ENCODE peak calls at places on chromosomes 4 and X, in ten cellular contexts. T is foreskin fibroblast, Y is fibroblast of the aortic adventitia, F is keratinocyte, I is suprapubic skin, C is GM10248, X is left ventricle myocardium inferior, N is cardiac muscle cell, D is fibroblast of lung, K is cardiac fibroblast. J is an unnamed sample.
A peak's percentile ranks its signal among the peaks of the same experiment; 100 is the strongest.

GRCh38 chr4:100356172-100356571 is 161.7 kb downstream of the EMCN start:
- DNase-seq in T (no peak), F (peak; percentile 9), Y (no peak), K (peak; percentile 7), C (no peak), D (no peak), N (peak; percentile 10), I (no peak), X (no peak), J (no peak)

GRCh38 chr4:26197018-26197779 is 123.6 kb upstream of the RBPJ start:
- DNase-seq in X (no peak), F (no peak), I (no peak), N (peak; percentile 79), Y (peak; percentile 97), D (peak; percentile 94), K (peak; percentile 98), C (peak; percentile 69), T (peak; percentile 97), J (no peak)

GRCh38 chrX:130704053-130705038 is 198.7 kb downstream of the ENOX2 start:
- DNase-seq in N (peak; percentile 63), T (peak; percentile 23), I (no peak), X (no peak), D (peak; percentile 57), F (no peak), Y (peak; percentile 68), C (no peak), K (peak; percentile 52), J (no peak)

GRCh38 chrX:54891573-54891972 is 29.1 kb upstream of the TRO start:
- DNase-seq in I (no peak), X (no peak), K (peak; percentile 54), D (peak; percentile 39), Y (peak; percentile 53), F (no peak), T (peak; percentile 4), N (peak; percentile 64), C (peak; percentile 20), J (no peak)

GRCh38 chr4:179352221-179352620 is 1910.0 kb upstream of the AGA start:
- DNase-seq in K (no peak), C (no peak), N (no peak), T (no peak), Y (no peak), X (no peak), I (no peak), F (no peak), D (no peak), J (no peak)

GRCh38 chr4:186191266-186192067 is at the start of gene CYP4V2:
- DNase-seq in K (peak; percentile 80), I (peak; percentile 88), N (peak; percentile 86), X (peak; percentile 86), F (no peak), D (peak; percentile 85), C (peak; percentile 93), T (peak; percentile 77), Y (peak; percentile 76), J (peak; percentile 80)

GRCh38 chrX:11504234-11504633 is 161.5 kb downstream of the ARHGAP6 start:
- DNase-seq in C (no peak), F (no peak), T (no peak), X (no peak), D (no peak), N (no peak), K (no peak), Y (no peak), I (no peak), J (no peak)

GRCh38 chrX:39050427-39050826 is 249.2 kb downstream of the MID1IP1 start:
- DNase-seq in Y (no peak), C (no peak), N (no peak), I (no peak), D (no peak), F (peak; percentile 56), K (no peak), X (no peak), T (no peak), J (no peak)

GRCh38 chr4:61200195-61200990 is at the start of gene ADGRL3:
- DNase-seq in K (peak; percentile 56), I (no peak), Y (peak; percentile 1), D (peak; percentile 50), F (no peak), N (peak; percentile 55), C (peak; percentile 5), T (no peak), X (peak; percentile 45), J (peak; percentile 86)

GRCh38 chr4:101145081-101145480 is 202.2 kb downstream of the PPP3CA start:
- DNase-seq in I (no peak), N (no peak), T (no peak), C (no peak), F (no peak), D (peak; percentile 36), X (no peak), K (no peak), Y (no peak), J (no peak)

GRCh38 chr4:17811078-17811603 is 362 bp downstream of the NCAPG start:
- DNase-seq in K (no peak), N (no peak), X (peak; percentile 16), C (no peak), F (no peak), Y (no peak), I (peak; percentile 77), T (no peak), D (no peak), J (no peak)

GRCh38 chr4:3009422-3009821 is 46.1 kb downstream of the GRK4 start:
- DNase-seq in C (peak; percentile 61), K (peak; percentile 17), F (no peak), N (peak; percentile 10), D (peak; percentile 26), I (peak; percentile 74), X (no peak), T (peak; percentile 63), Y (peak; percentile 9), J (no peak)

GRCh38 chr4:151110236-151110635 is 10.8 kb downstream of the RPS3A start:
- DNase-seq in C (no peak), X (no peak), I (no peak), K (no peak), D (no peak), Y (no peak), T (no peak), F (no peak), N (no peak), J (no peak)

GRCh38 chr4:82652062-82652461 is 90.3 kb upstream of the TMEM150C start:
- DNase-seq in T (peak; percentile 12), C (no peak), K (peak; percentile 23), I (no peak), N (peak; percentile 44), D (no peak), Y (peak; percentile 20), X (no peak), F (no peak), J (no peak)

GRCh38 chrX:129655547-129656248 is 942 bp upstream of the APLN start:
- DNase-seq in N (no peak), C (no peak), I (no peak), X (no peak), F (no peak), T (no peak), K (no peak), Y (no peak), D (no peak), J (peak; percentile 47)

GRCh38 chrX:132271330-132271729 is 52.1 kb upstream of the RAP2C start:
- DNase-seq in N (no peak), T (no peak), Y (peak; percentile 66), X (no peak), I (no peak), C (no peak), F (peak; percentile 36), K (peak; percentile 59), D (peak; percentile 34), J (no peak)

GRCh38 chr4:3500634-3501101 is 31.6 kb downstream of the LRPAP1 start:
- DNase-seq in F (no peak), C (no peak), T (no peak), X (no peak), N (no peak), Y (no peak), D (no peak), K (no peak), I (no peak), J (no peak)

GRCh38 chr4:168028568-168028967 is 63.8 kb upstream of the ANXA10 start:
- DNase-seq in C (no peak), D (no peak), K (peak; percentile 45), T (no peak), X (no peak), I (no peak), N (peak; percentile 24), Y (no peak), F (no peak), J (no peak)
- TF ChIP-seq CTCF in C (no peak), D (no peak), K (peak; percentile 15), T (no peak), X (peak; percentile 15), I (no peak), N (peak; percentile 12), Y (no peak), F (peak; percentile 34), J (no peak)

DNA sequence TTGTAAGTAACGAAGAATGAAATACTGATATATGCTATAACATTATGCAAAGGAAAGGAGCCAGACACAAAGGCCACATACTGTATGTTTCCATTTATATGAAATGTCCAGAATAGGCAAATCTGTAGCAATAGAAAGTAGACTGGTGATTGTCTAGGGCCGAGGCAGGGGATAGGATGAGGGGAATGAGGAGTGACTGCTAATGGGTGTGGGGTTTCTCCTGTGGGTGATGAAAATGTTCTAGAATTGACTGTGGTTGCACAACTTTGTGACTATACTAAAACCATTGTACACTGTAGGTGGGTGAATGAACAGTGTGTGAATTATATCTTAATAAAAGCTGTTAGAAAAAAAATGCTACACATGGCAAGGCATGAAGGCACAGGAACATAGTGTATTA is 19.9 kb upstream of the SUPT20HL1 start:
- DNase-seq in T (no peak), N (no peak), F (no peak), X (no peak), K (no peak), C (no peak), Y (no peak), I (no peak), D (no peak), J (no peak)
- TF ChIP-seq CTCF in T (no peak), N (no peak), F (no peak), X (no peak), K (no peak), C (no peak), Y (no peak), I (no peak), D (no peak), J (no peak)

DNA sequence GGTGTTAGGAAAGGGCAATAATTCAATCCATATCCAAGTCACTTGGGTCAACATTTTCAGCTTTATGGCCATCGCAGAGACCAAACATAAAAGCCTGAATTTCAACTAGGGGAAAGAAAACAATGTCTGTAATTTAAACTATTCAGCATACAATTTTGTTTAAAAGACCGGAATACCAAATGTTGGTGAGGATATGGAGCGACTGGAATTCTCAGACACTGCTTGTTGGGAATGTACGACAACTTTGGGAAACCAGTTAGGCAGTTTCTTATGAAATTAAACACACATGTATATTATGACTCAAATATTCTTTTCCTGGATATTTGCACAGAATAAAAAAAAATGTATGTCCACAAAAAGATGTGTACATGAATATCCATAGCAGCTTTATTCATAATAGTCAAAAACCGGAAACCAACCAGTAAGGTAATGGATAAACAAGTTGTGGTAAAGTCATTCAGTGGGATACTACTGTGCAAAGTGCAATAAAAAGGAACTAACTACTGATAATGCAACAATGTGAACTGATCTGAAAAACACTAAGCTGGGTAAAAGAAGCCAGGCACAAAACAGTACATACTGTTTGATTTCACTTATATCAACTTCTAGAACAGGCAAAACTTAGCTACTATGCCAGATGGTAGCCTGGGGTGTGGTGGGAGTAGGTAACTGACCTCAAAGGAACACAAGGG is 152.6 kb upstream of the FTHL17 start:
- DNase-seq in F (no peak), N (no peak), D (no peak), K (no peak), T (no peak), C (no peak), Y (no peak), X (no peak), I (no peak), J (no peak)
- TF ChIP-seq CTCF in F (no peak), N (no peak), D (no peak), K (no peak), T (no peak), C (no peak), Y (no peak), X (no peak), I (no peak), J (no peak)

GRCh38 chr4:30722092-30722915 is 2.1 kb downstream of the PCDH7 start:
- DNase-seq in F (no peak), C (no peak), I (no peak), X (peak; percentile 22), Y (no peak), D (peak; percentile 18), N (no peak), T (no peak), K (no peak), J (no peak)
- TF ChIP-seq CTCF in F (no peak), C (no peak), I (no peak), X (peak; percentile 18), Y (no peak), D (no peak), N (no peak), T (no peak), K (peak; percentile 7), J (peak; percentile 16)

J was measured in type B pancreatic cell.